ENCODE peak calls at places on chromosome 22, in five cellular contexts. Q is fibroblast of villous mesenchyme, F is foreskin fibroblast, G is IMR-90, S is endodermal cell. N is an unnamed sample.

GRCh38 chr22:44024288-44024908 is at the start of gene PARVB:
- DNase-seq in Q (peak; percentile 32), F (peak; percentile 58), G (no peak), S (peak; percentile 66), N (no peak)

GRCh38 chr22:38965614-38966378 is 8.4 kb downstream of the APOBEC3A start:
- DNase-seq in Q (no peak), F (no peak), G (no peak), S (no peak), N (no peak)

GRCh38 chr22:47653921-47654320 is 891.5 kb downstream of the TBC1D22A start:
- DNase-seq in Q (no peak), F (no peak), G (no peak), S (no peak), N (no peak)

GRCh38 chr22:41405588-41405987 is 23.8 kb downstream of the TEF start:
- DNase-seq in Q (no peak), F (no peak), G (no peak), S (no peak), N (no peak)

GRCh38 chr22:46737105-46737975 is 712 bp downstream of the CERK start:
- DNase-seq in Q (peak; percentile 55), F (peak; percentile 52), G (peak; percentile 34), S (peak; percentile 80), N (peak; percentile 37)

GRCh38 chr22:32735516-32735915 is 66.0 kb upstream of the TIMP3 start:
- DNase-seq in Q (no peak), F (no peak), G (no peak), S (no peak), N (no peak)

GRCh38 chr22:46361861-46362220 is 26.3 kb downstream of the TRMU start:
- DNase-seq in Q (no peak), F (no peak), G (no peak), S (no peak), N (no peak)

GRCh38 chr22:33477131-33478111 is 419.2 kb upstream of the SYN3 start:
- DNase-seq in Q (no peak), F (no peak), G (no peak), S (no peak), N (no peak)

GRCh38 chr22:49503896-49504521 is 323.7 kb downstream of the BRD1 start:
- DNase-seq in Q (no peak), F (no peak), G (no peak), S (peak; percentile 11), N (peak; percentile 69)

GRCh38 chr22:30574095-30574981 is at the start of gene GAL3ST1:
- DNase-seq in Q (no peak), F (no peak), G (no peak), S (peak; percentile 82), N (no peak)
- H3K4me3 ChIP-seq in Q (peak within 1 kb of the TSS; percentile 23), F (no peak within 1 kb of the TSS), G (no peak within 1 kb of the TSS), S (peak within 1 kb of the TSS; percentile 89), N (no peak within 1 kb of the TSS)

GRCh38 chr22:39995346-39996252 is 845 bp downstream of the FAM83F start:
- DNase-seq in Q (no peak), F (no peak), G (no peak), S (peak; percentile 75), N (no peak)
- H3K4me3 ChIP-seq in Q (no peak overlapping the region), F (no peak overlapping the region), G (no peak overlapping the region), S (peak overlapping the region; percentile 73), N (no peak overlapping the region)

GRCh38 chr22:18970948-18971315 is 34.8 kb upstream of the PRODH start:
- DNase-seq in Q (no peak), F (no peak), G (no peak), S (no peak), N (no peak)

GRCh38 chr22:18966748-18967147 is 30.7 kb upstream of the PRODH start:
- DNase-seq in Q (no peak), F (no peak), G (no peak), S (no peak), N (no peak)

GRCh38 chr22:18970180-18970947 is 34.3 kb upstream of the PRODH start:
- DNase-seq in Q (no peak), F (peak; percentile 7), G (no peak), S (peak; percentile 87), N (no peak)

GRCh38 chr22:18965526-18966421 is 29.7 kb upstream of the PRODH start:
- DNase-seq in Q (no peak), F (no peak), G (no peak), S (no peak), N (no peak)

DNA sequence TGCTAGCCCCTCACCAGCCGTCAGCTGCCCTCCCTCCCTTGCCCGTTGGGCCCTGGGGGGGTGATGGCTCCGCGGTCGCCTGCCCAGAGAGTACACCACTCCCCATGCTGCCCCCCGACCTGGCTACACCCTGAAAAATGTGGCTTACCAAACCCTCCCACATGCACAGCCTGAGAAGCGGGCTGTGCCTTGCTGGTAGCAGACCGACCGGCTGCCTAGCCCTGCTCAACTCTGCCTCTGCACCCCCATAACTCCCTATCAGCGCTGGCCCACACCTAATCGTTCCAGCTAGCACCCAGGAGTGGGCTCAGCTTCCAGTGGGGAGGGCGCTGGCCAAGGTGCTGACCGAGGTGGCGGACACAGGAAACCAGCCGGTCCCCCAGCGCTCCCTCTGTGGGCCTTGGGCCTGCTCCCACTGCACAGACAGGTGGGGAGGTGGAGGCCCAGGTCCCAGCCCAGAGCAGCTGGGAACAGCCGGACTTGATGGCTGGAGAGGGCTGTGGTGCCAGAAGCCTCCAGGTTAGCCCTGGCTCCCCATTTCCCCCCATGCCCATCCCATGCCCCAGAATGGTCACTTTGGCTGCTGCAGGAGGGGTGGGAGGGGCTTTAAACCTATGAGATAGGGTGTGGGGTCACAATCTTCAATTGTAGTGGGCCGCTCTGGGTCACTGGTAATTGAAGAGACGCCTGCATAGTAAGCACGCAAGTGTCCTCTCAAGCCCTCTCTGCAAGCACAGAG is 32.1 kb upstream of the PRODH start:
- DNase-seq in Q (peak; percentile 37), F (peak; percentile 49), G (peak; percentile 15), S (peak; percentile 91), N (no peak)
- H3K4me3 ChIP-seq in Q (no peak overlapping the region), F (no peak overlapping the region), G (no peak overlapping the region), S (no peak overlapping the region), N (no peak overlapping the region)

GRCh38 chr22:36659762-36660509 is 43.6 kb downstream of the CACNG2 start:
- DNase-seq in Q (peak; percentile 85), F (peak; percentile 96), G (peak; percentile 88), S (peak; percentile 67), N (no peak)
- H3K4me3 ChIP-seq in Q (no peak overlapping the region), F (no peak overlapping the region), G (no peak overlapping the region), S (no peak overlapping the region), N (no peak overlapping the region)

DNA sequence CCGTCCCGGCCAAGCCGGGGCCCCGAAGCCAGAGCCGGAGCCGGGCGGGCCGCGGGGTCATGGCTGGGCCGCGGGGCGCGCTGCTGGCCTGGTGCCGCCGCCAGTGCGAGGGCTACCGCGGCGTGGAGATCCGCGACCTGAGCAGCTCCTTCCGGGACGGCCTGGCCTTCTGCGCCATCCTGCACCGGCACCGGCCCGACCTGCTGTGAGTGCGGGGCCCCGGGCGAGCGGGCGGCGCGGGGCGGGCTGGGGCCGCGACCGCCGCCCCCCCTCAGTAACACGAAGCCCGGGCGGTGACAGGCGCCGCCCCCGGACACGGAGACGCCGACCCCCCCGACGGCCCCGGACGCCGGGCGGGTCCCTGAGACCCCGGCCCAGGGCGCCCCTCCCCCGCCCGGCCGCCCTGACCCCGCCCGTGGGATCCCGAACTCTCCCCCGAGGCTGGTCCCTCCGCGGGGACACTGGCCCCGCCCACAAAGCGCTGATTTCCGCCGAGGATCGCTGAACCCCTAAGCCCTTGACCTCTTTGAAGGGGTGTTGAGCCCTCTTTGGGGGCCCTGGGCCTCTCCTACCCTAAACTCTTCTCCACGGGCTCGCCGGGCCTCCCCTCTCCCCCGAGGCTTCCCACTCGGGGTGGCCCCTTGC is 389 bp downstream of the MICALL1 start:
- DNase-seq in Q (no peak), F (peak; percentile 52), G (no peak), S (no peak), N (no peak)
- H3K4me3 ChIP-seq in Q (peak overlapping the region; percentile 74), F (peak overlapping the region; percentile 77), G (peak overlapping the region; percentile 97), S (peak overlapping the region; percentile 82), N (peak overlapping the region; percentile 49)

GRCh38 chr22:21754523-21755128 is 19.0 kb upstream of the YPEL1 start:
- DNase-seq in Q (peak; percentile 29), F (peak; percentile 57), G (peak; percentile 12), S (no peak), N (no peak)

GRCh38 chr22:21753374-21754111 is 17.9 kb upstream of the YPEL1 start:
- DNase-seq in Q (no peak), F (no peak), G (no peak), S (no peak), N (no peak)

GRCh38 chr22:21758056-21758455 is 22.5 kb upstream of the YPEL1 start:
- DNase-seq in Q (no peak), F (no peak), G (no peak), S (no peak), N (no peak)

GRCh38 chr22:21758465-21758864 is 22.9 kb upstream of the YPEL1 start:
- DNase-seq in Q (no peak), F (no peak), G (no peak), S (no peak), N (no peak)

DNA sequence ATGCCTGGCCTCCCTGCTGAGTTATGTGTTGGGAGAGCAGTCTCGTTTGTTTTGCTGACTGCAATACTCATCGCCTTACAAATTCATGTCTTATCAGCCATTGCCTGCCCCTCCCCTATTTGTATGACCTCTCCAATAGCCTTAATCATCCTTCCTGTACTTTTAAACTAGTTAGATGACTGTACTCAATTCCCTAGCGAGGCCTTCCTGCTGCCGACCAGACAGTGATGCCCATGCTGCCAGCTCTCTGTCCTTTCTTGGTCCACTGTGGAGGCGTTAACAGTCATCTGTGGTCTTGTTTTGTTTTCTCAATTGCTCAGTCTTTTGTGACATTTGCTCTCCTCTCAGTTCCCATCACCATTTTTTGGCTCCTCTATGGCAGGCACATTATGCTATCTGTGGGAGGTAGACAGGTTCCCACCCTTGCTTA is 20.3 kb upstream of the YPEL1 start:
- DNase-seq in Q (peak; percentile 60), F (peak; percentile 81), G (peak; percentile 90), S (no peak), N (no peak)
- H3K4me3 ChIP-seq in Q (no peak overlapping the region), F (no peak overlapping the region), G (no peak overlapping the region), S (no peak overlapping the region), N (no peak overlapping the region)

N was measured in Jurkat, Clone E6-1.